ENCODE peak calls at places on chromosomes 7 and 10, in seven cellular contexts. One of them, this sample, is unnamed.

GRCh38 chr10:11563936-11564335 is 47.5 kb downstream of the USP6NL start:
- DNase-seq in nephron progenitor cell: no peak
- DNase-seq in amniotic stem cell: no peak
- DNase-seq in T-helper 1 cell: no peak
- DNase-seq in hepatic stellate cell: no peak
- DNase-seq in A549: no peak
- DNase-seq in Kasumi-1: no peak
- DNase-seq in this sample: no peak

GRCh38 chr10:22420787-22421517 is 75.7 kb downstream of the SPAG6 start:
- DNase-seq in nephron progenitor cell: no peak
- DNase-seq in amniotic stem cell: peak
- DNase-seq in T-helper 1 cell: no peak
- DNase-seq in hepatic stellate cell: peak
- DNase-seq in A549: peak
- DNase-seq in Kasumi-1: peak
- DNase-seq in this sample: no peak

GRCh38 chr10:3897156-3897555 is 112.1 kb upstream of the KLF6 start:
- DNase-seq in nephron progenitor cell: no peak
- DNase-seq in amniotic stem cell: peak
- DNase-seq in T-helper 1 cell: no peak
- DNase-seq in hepatic stellate cell: peak
- DNase-seq in A549: peak
- DNase-seq in Kasumi-1: no peak
- DNase-seq in this sample: no peak

GRCh38 chr7:20201380-20201779 is 15.8 kb downstream of the MACC1 start:
- DNase-seq in nephron progenitor cell: peak
- DNase-seq in amniotic stem cell: no peak
- DNase-seq in T-helper 1 cell: no peak
- DNase-seq in hepatic stellate cell: no peak
- DNase-seq in A549: no peak
- DNase-seq in Kasumi-1: no peak
- DNase-seq in this sample: no peak

GRCh38 chr10:14146501-14146900 is 184.2 kb downstream of the FRMD4A start:
- DNase-seq in nephron progenitor cell: no peak
- DNase-seq in amniotic stem cell: no peak
- DNase-seq in T-helper 1 cell: no peak
- DNase-seq in hepatic stellate cell: no peak
- DNase-seq in A549: no peak
- DNase-seq in Kasumi-1: no peak
- DNase-seq in this sample: no peak

GRCh38 chr7:18558910-18559309 is 63.4 kb downstream of the HDAC9 start:
- DNase-seq in nephron progenitor cell: no peak
- DNase-seq in amniotic stem cell: no peak
- DNase-seq in T-helper 1 cell: no peak
- DNase-seq in hepatic stellate cell: no peak
- DNase-seq in A549: no peak
- DNase-seq in Kasumi-1: no peak
- DNase-seq in this sample: no peak

GRCh38 chr10:98463976-98464754 is 17.4 kb upstream of the HPS1 start:
- DNase-seq in nephron progenitor cell: no peak
- DNase-seq in amniotic stem cell: no peak
- DNase-seq in T-helper 1 cell: no peak
- DNase-seq in hepatic stellate cell: no peak
- DNase-seq in A549: peak
- DNase-seq in Kasumi-1: no peak
- DNase-seq in this sample: no peak

GRCh38 chr10:71812016-71812912 is 38.8 kb downstream of the PSAP start:
- DNase-seq in nephron progenitor cell: peak
- DNase-seq in amniotic stem cell: no peak
- DNase-seq in T-helper 1 cell: peak
- DNase-seq in hepatic stellate cell: peak
- DNase-seq in A549: peak
- DNase-seq in Kasumi-1: peak
- DNase-seq in this sample: no peak

GRCh38 chr7:150923802-150924201 is 54.3 kb downstream of the KCNH2 start:
- DNase-seq in nephron progenitor cell: no peak
- DNase-seq in amniotic stem cell: no peak
- DNase-seq in T-helper 1 cell: no peak
- DNase-seq in hepatic stellate cell: no peak
- DNase-seq in A549: no peak
- DNase-seq in Kasumi-1: no peak
- DNase-seq in this sample: no peak

GRCh38 chr7:33968591-33968990 is 63.3 kb downstream of the BMPER start:
- DNase-seq in nephron progenitor cell: no peak
- DNase-seq in amniotic stem cell: no peak
- DNase-seq in T-helper 1 cell: no peak
- DNase-seq in hepatic stellate cell: no peak
- DNase-seq in A549: no peak
- DNase-seq in Kasumi-1: no peak
- DNase-seq in this sample: no peak

GRCh38 chr10:50385610-50386009 is 134.3 kb upstream of the ASAH2 start:
- DNase-seq in nephron progenitor cell: no peak
- DNase-seq in amniotic stem cell: no peak
- DNase-seq in T-helper 1 cell: no peak
- DNase-seq in hepatic stellate cell: no peak
- DNase-seq in A549: no peak
- DNase-seq in Kasumi-1: no peak
- DNase-seq in this sample: no peak

GRCh38 chr7:94368371-94368791 is 26.3 kb upstream of the COL1A2 start:
- DNase-seq in nephron progenitor cell: no peak
- DNase-seq in amniotic stem cell: peak
- DNase-seq in T-helper 1 cell: no peak
- DNase-seq in hepatic stellate cell: no peak
- DNase-seq in A549: no peak
- DNase-seq in Kasumi-1: no peak
- DNase-seq in this sample: no peak

GRCh38 chr10:76191371-76191770 is 759.9 kb downstream of the LRMDA start:
- DNase-seq in nephron progenitor cell: no peak
- DNase-seq in amniotic stem cell: no peak
- DNase-seq in T-helper 1 cell: no peak
- DNase-seq in hepatic stellate cell: no peak
- DNase-seq in A549: no peak
- DNase-seq in Kasumi-1: no peak
- DNase-seq in this sample: no peak

GRCh38 chr10:133164816-133165555 is 5.0 kb downstream of the KNDC1 start:
- DNase-seq in nephron progenitor cell: no peak
- DNase-seq in amniotic stem cell: no peak
- DNase-seq in T-helper 1 cell: no peak
- DNase-seq in hepatic stellate cell: no peak
- DNase-seq in A549: no peak
- DNase-seq in Kasumi-1: no peak
- DNase-seq in this sample: no peak

GRCh38 chr10:16952010-16952550 is 134.9 kb upstream of the RSU1 start:
- DNase-seq in nephron progenitor cell: no peak
- DNase-seq in amniotic stem cell: no peak
- DNase-seq in T-helper 1 cell: no peak
- DNase-seq in hepatic stellate cell: no peak
- DNase-seq in A549: no peak
- DNase-seq in Kasumi-1: no peak
- DNase-seq in this sample: no peak

GRCh38 chr7:10455936-10456335 is 517.7 kb upstream of the PHF14 start:
- DNase-seq in nephron progenitor cell: no peak
- DNase-seq in amniotic stem cell: no peak
- DNase-seq in T-helper 1 cell: no peak
- DNase-seq in hepatic stellate cell: no peak
- DNase-seq in A549: no peak
- DNase-seq in Kasumi-1: no peak
- DNase-seq in this sample: no peak

GRCh38 chr7:144903201-144903600 is 67.3 kb upstream of the TPK1 start:
- DNase-seq in nephron progenitor cell: no peak
- DNase-seq in amniotic stem cell: no peak
- DNase-seq in T-helper 1 cell: no peak
- DNase-seq in hepatic stellate cell: no peak
- DNase-seq in A549: no peak
- DNase-seq in Kasumi-1: no peak
- DNase-seq in this sample: no peak

GRCh38 chr7:30433082-30433481 is 45.5 kb downstream of the NOD1 start:
- DNase-seq in nephron progenitor cell: no peak
- DNase-seq in amniotic stem cell: no peak
- DNase-seq in T-helper 1 cell: no peak
- DNase-seq in hepatic stellate cell: no peak
- DNase-seq in A549: no peak
- DNase-seq in Kasumi-1: peak
- DNase-seq in this sample: no peak

GRCh38 chr10:1132584-1132983 is 76.4 kb downstream of the WDR37 start:
- DNase-seq in nephron progenitor cell: no peak
- DNase-seq in amniotic stem cell: no peak
- DNase-seq in T-helper 1 cell: no peak
- DNase-seq in hepatic stellate cell: no peak
- DNase-seq in A549: no peak
- DNase-seq in Kasumi-1: no peak
- DNase-seq in this sample: no peak

GRCh38 chr10:45514283-45515270 is 140.6 kb downstream of the ALOX5 start:
- DNase-seq in nephron progenitor cell: no peak
- DNase-seq in amniotic stem cell: peak
- DNase-seq in T-helper 1 cell: no peak
- DNase-seq in hepatic stellate cell: peak
- DNase-seq in A549: no peak
- DNase-seq in Kasumi-1: no peak
- DNase-seq in this sample: no peak

GRCh38 chr7:86848226-86848625 is 204.5 kb downstream of the GRM3 start:
- DNase-seq in nephron progenitor cell: no peak
- DNase-seq in amniotic stem cell: no peak
- DNase-seq in T-helper 1 cell: no peak
- DNase-seq in hepatic stellate cell: no peak
- DNase-seq in A549: no peak
- DNase-seq in Kasumi-1: peak
- DNase-seq in this sample: no peak

GRCh38 chr10:45550903-45551302 is 121.7 kb downstream of the ZFAND4 start:
- DNase-seq in nephron progenitor cell: no peak
- DNase-seq in amniotic stem cell: no peak
- DNase-seq in T-helper 1 cell: no peak
- DNase-seq in hepatic stellate cell: no peak
- DNase-seq in A549: peak
- DNase-seq in Kasumi-1: no peak
- DNase-seq in this sample: no peak

GRCh38 chr10:133311570-133311969 is 2.9 kb downstream of the ZNF511 start:
- DNase-seq in nephron progenitor cell: no peak
- DNase-seq in amniotic stem cell: no peak
- DNase-seq in T-helper 1 cell: no peak
- DNase-seq in hepatic stellate cell: no peak
- DNase-seq in A549: no peak
- DNase-seq in Kasumi-1: no peak
- DNase-seq in this sample: no peak

GRCh38 chr7:122884186-122884585 is 2.1 kb downstream of the CADPS2 start:
- DNase-seq in nephron progenitor cell: no peak
- DNase-seq in amniotic stem cell: no peak
- DNase-seq in T-helper 1 cell: no peak
- DNase-seq in hepatic stellate cell: no peak
- DNase-seq in A549: no peak
- DNase-seq in Kasumi-1: no peak
- DNase-seq in this sample: no peak

GRCh38 chr7:116861717-116862116 is 670 bp upstream of the CAPZA2 start:
- DNase-seq in nephron progenitor cell: no peak
- DNase-seq in amniotic stem cell: no peak
- DNase-seq in T-helper 1 cell: no peak
- DNase-seq in hepatic stellate cell: no peak
- DNase-seq in A549: no peak
- DNase-seq in Kasumi-1: no peak
- DNase-seq in this sample: no peak

GRCh38 chr7:12111461-12112405 is 99.4 kb upstream of the TMEM106B start:
- DNase-seq in nephron progenitor cell: peak
- DNase-seq in amniotic stem cell: no peak
- DNase-seq in T-helper 1 cell: peak
- DNase-seq in hepatic stellate cell: peak
- DNase-seq in A549: no peak
- DNase-seq in Kasumi-1: no peak
- DNase-seq in this sample: no peak

GRCh38 chr7:75617634-75618234 is 121.0 kb downstream of the HIP1 start:
- DNase-seq in nephron progenitor cell: no peak
- DNase-seq in amniotic stem cell: no peak
- DNase-seq in T-helper 1 cell: no peak
- DNase-seq in hepatic stellate cell: no peak
- DNase-seq in A549: peak
- DNase-seq in Kasumi-1: peak
- DNase-seq in this sample: no peak

GRCh38 chr7:40761757-40762342 is 627.0 kb downstream of the SUGCT start:
- DNase-seq in nephron progenitor cell: no peak
- DNase-seq in amniotic stem cell: no peak
- DNase-seq in T-helper 1 cell: no peak
- DNase-seq in hepatic stellate cell: no peak
- DNase-seq in A549: no peak
- DNase-seq in Kasumi-1: no peak
- DNase-seq in this sample: no peak

GRCh38 chr10:11608159-11608966 is 3.1 kb downstream of the USP6NL start:
- DNase-seq in nephron progenitor cell: no peak
- DNase-seq in amniotic stem cell: no peak
- DNase-seq in T-helper 1 cell: no peak
- DNase-seq in hepatic stellate cell: no peak
- DNase-seq in A549: no peak
- DNase-seq in Kasumi-1: no peak
- DNase-seq in this sample: no peak

GRCh38 chr7:139674752-139675126 is 103.1 kb downstream of the HIPK2 start:
- DNase-seq in nephron progenitor cell: no peak
- DNase-seq in amniotic stem cell: no peak
- DNase-seq in T-helper 1 cell: no peak
- DNase-seq in hepatic stellate cell: no peak
- DNase-seq in A549: no peak
- DNase-seq in Kasumi-1: no peak
- DNase-seq in this sample: no peak

GRCh38 chr10:124210263-124210662 is 116.9 kb upstream of the CHST15 start:
- DNase-seq in nephron progenitor cell: no peak
- DNase-seq in amniotic stem cell: no peak
- DNase-seq in T-helper 1 cell: no peak
- DNase-seq in hepatic stellate cell: no peak
- DNase-seq in A549: no peak
- DNase-seq in Kasumi-1: no peak
- DNase-seq in this sample: no peak

GRCh38 chr7:135905355-135905754 is 71.8 kb downstream of the MTPN start:
- DNase-seq in nephron progenitor cell: no peak
- DNase-seq in amniotic stem cell: no peak
- DNase-seq in T-helper 1 cell: no peak
- DNase-seq in hepatic stellate cell: no peak
- DNase-seq in A549: no peak
- DNase-seq in Kasumi-1: no peak
- DNase-seq in this sample: no peak

GRCh38 chr10:51422311-51423120 is 276.9 kb downstream of the CSTF2T start:
- DNase-seq in nephron progenitor cell: peak
- DNase-seq in amniotic stem cell: peak
- DNase-seq in T-helper 1 cell: no peak
- DNase-seq in hepatic stellate cell: peak
- DNase-seq in A549: peak
- DNase-seq in Kasumi-1: peak
- DNase-seq in this sample: peak

GRCh38 chr7:43431020-43431595 is 151.8 kb upstream of the STK17A start:
- DNase-seq in nephron progenitor cell: no peak
- DNase-seq in amniotic stem cell: no peak
- DNase-seq in T-helper 1 cell: no peak
- DNase-seq in hepatic stellate cell: no peak
- DNase-seq in A549: no peak
- DNase-seq in Kasumi-1: no peak
- DNase-seq in this sample: no peak

GRCh38 chr7:97179454-97180104 is 62.1 kb downstream of the SDHAF3 start:
- DNase-seq in nephron progenitor cell: peak
- DNase-seq in amniotic stem cell: peak
- DNase-seq in T-helper 1 cell: peak
- DNase-seq in hepatic stellate cell: peak
- DNase-seq in A549: peak
- DNase-seq in Kasumi-1: peak
- DNase-seq in this sample: peak

This sample was measured in iPS DF 6.9.